ENCODE peak calls at places on chromosomes 3 and 15, in five cellular contexts. J, Y, A, U and W are unnamed samples.

GRCh38 chr3:29914861-29915524 is 634.1 kb downstream of the RBMS3 start:
- DNase-seq in J (no peak), Y (peak; percentile 7), A (no peak), U (peak; percentile 6), W (peak; percentile 85)

GRCh38 chr3:113079532-113079931 is 88.7 kb downstream of the GTPBP8 start:
- DNase-seq in J (peak; percentile 30), Y (no peak), A (no peak), U (no peak), W (no peak)

GRCh38 chr3:53219897-53220483 is 35.8 kb downstream of the TKT start:
- DNase-seq in J (peak; percentile 74), Y (peak; percentile 57), A (peak; percentile 78), U (peak; percentile 91), W (peak; percentile 94)

GRCh38 chr3:193843447-193844301 is 250.7 kb downstream of the OPA1 start:
- DNase-seq in J (no peak), Y (no peak), A (no peak), U (peak; percentile 81), W (no peak)

GRCh38 chr3:27224197-27224596 is 145.0 kb downstream of the NEK10 start:
- DNase-seq in J (no peak), Y (no peak), A (no peak), U (no peak), W (no peak)

GRCh38 chr3:188336178-188336577 is 182.2 kb downstream of the LPP start:
- DNase-seq in J (no peak), Y (no peak), A (no peak), U (no peak), W (no peak)

GRCh38 chr3:19702416-19703078 is 231.5 kb downstream of the EFHB start:
- DNase-seq in J (no peak), Y (no peak), A (no peak), U (no peak), W (no peak)

GRCh38 chr3:133268772-133269171 is 131.1 kb upstream of the BFSP2 start:
- DNase-seq in J (no peak), Y (no peak), A (no peak), U (no peak), W (no peak)

DNA sequence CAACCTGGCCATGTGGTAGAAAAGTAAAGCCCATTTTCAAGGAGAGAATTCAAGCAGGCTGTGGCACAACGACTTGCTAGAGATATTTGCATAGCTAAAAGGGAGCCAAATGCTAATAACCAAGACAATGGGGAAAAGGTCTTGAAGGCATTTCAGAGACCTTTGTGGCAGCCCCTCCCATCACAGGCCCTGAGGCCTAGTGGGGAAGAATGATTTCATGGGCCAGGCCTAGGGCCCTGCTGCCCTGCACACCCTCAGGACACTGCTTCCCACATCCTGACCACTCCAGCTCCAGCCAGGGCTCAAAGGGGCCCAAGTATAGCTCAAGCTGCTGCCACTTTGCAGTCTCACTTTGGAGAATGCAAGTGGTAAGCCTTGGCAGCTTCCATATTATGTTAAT is 21.5 kb upstream of the PTPN23 start:
- DNase-seq in J (no peak), Y (no peak), A (no peak), U (no peak), W (no peak)
- TF ChIP-seq EZH2phosphoT487 in J (no peak), Y (no peak), A (no peak), U (no peak), W (no peak)

DNA sequence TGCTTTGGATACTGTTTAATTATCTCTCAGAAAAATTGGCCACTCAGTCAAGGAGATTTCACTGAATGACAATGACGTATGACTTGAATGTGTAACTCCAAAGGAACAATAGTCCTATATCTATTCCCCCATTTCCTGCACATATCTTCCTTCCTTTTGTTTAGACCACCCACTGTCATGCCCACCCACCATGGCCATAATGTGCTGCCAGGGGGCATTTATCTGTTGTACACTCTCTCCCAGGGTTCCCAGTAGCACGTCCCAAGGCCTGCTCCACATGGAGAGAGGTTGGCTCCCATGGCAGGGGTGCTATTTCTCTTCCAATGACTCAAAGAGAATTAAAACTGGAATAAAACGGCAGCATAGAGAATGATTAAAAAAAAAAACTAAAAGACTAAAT is 36.8 kb upstream of the CTNNB1 start:
- DNase-seq in J (no peak), Y (no peak), A (no peak), U (no peak), W (no peak)
- H3K9me2 ChIP-seq in J (no peaks in the 10 kb centered on the region), Y (no peaks in the 10 kb centered on the region), A (no peaks in the 10 kb centered on the region), U (no peaks in the 10 kb centered on the region), W (no peaks in the 10 kb centered on the region)

GRCh38 chr15:67024322-67024997 is 40.9 kb upstream of the SMAD3 start:
- DNase-seq in J (peak; percentile 46), Y (peak; percentile 68), A (no peak), U (peak; percentile 89), W (peak; percentile 90)
- TF ChIP-seq EZH2phosphoT487 in J (no peak), Y (no peak), A (no peak), U (no peak), W (no peak)

DNA sequence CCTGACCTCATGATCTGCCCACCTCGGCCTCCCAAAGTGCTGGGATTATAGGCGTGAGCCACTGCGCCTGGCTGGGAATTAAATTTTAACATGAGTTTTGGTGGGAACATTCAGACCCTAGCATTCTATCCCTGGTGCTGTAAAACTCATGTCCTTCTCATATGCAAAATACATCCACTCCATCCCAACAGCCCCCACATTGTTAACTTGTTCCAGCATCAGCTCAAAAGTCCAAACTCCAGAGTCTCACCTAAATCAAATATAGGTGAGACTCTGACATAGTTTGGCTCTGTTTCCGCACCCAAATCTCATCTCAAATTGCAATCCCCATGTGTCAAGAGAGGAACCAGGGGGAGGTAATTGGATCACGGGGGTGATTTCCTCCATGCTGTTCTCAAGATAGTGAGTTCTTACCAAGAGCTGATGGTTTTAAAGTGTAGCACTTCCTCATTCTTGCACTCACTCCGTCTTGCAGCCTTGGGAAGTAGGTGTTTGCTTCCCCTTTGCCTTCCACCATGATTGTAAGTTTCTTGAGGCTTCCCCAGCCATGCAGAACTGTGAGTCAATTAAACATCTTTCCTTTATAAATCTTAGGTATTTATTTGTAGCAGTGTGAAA is 96.2 kb upstream of the PLCL2 start:
- DNase-seq in J (no peak), Y (no peak), A (no peak), U (no peak), W (no peak)
- H3K9me2 ChIP-seq in J (no peaks in the 10 kb centered on the region), Y (no peaks in the 10 kb centered on the region), A (no peaks in the 10 kb centered on the region), U (no peaks in the 10 kb centered on the region), W (no peaks in the 10 kb centered on the region)

DNA sequence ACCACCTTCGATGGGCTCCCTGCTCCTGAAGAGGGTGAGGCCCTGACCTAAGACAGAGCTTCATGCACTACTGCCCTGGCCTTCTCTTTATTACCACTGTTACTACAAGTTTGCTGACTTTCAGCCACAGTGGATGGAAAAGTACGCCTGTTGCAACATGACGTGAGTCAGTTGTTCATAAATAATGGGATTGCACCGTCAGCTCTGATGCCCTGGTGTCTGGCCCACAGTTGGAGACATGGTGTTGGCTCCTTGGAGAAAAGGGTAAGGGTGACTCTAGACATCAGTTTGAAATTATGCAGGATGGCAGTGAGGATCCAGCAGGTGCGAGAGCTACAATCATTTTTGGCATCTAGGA is 5.4 kb downstream of the PAQR5 start:
- DNase-seq in J (no peak), Y (peak; percentile 35), A (no peak), U (peak; percentile 67), W (peak; percentile 83)
- TF ChIP-seq EZH2phosphoT487 in J (no peak), Y (no peak), A (no peak), U (no peak), W (no peak)